ENCODE peak calls at places on chromosomes 5 and 9, in eight cellular contexts. N, X, A, K, L, U, C and I are unnamed samples. For H3K36me3, the result is how much of the 10 kb centered on the place peaks cover.

GRCh38 chr5:149702953-149703646 is 27.0 kb upstream of the PPARGC1B start:
- DNase-seq in N (no peak), X (no peak), A (no peak), K (no peak), L (no peak), U (no peak), C (no peak), I (peak)

GRCh38 chr5:179284751-179285191 is 60.5 kb downstream of the ADAMTS2 start:
- DNase-seq in N (no peak), X (no peak), A (no peak), K (no peak), L (no peak), U (no peak), C (peak), I (no peak)

GRCh38 chr5:96961053-96961452 is 25.2 kb downstream of the LNPEP start:
- DNase-seq in N (no peak), X (no peak), A (no peak), K (no peak), L (peak), U (no peak), C (no peak), I (no peak)

GRCh38 chr5:151896041-151896691 is 28.5 kb downstream of the GLRA1 start:
- DNase-seq in N (no peak), X (peak), A (peak), K (peak), L (no peak), U (no peak), C (no peak), I (no peak)

GRCh38 chr9:126805546-126806262 is 864 bp downstream of the ZBTB43 start:
- DNase-seq in N (no peak), X (no peak), A (peak), K (peak), L (peak), U (peak), C (no peak), I (peak)

GRCh38 chr9:116589392-116590354 is 97.4 kb upstream of the TRIM32 start:
- DNase-seq in N (peak), X (peak), A (peak), K (peak), L (peak), U (peak), C (no peak), I (no peak)

GRCh38 chr9:29068461-29068860 is 1495.2 kb upstream of the C9orf72 start:
- DNase-seq in N (no peak), X (no peak), A (no peak), K (no peak), L (no peak), U (no peak), C (no peak), I (no peak)

GRCh38 chr5:179536676-179537075 is 13.7 kb upstream of the RUFY1 start:
- DNase-seq in N (no peak), X (no peak), A (no peak), K (no peak), L (no peak), U (no peak), C (no peak), I (no peak)

GRCh38 chr9:21031091-21031817 is at the start of gene HACD4:
- DNase-seq in N (no peak), X (no peak), A (peak), K (peak), L (no peak), U (peak), C (peak), I (peak)

DNA sequence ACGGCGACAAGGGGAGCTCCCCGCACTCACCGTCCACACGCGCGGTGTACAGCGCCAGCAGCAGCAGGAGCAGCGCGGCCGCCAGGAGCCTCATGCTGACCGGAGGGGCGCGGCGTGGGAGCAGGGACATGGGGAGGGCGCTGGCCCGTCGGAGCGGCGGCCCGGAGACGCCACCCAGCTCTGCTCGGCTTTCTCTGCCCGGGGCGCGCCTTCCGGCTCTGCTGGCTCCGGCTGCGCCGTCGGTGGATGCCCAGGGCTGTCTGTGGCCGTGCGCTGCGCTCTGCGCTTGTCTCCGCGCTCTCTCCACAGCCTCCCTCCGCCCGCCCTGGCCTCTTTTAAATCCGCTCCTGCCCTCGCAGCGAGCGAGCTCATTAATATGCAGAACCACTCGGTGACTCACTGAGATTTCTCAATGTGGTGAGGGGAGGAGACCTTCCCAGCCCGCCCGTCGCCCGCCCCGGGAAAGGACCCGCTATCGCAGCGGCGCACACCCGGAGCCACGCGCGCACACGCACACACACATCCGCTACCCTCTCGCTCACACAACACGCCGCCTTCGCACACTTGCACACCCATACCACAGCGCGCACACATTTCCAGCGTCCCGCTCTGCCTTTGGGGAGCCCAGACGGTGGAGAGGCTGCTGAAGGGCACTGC is at the start of gene CXCL14:
- DNase-seq in N (peak), X (no peak), A (peak), K (peak), L (no peak), U (peak), C (no peak), I (peak)
- H3K36me3 ChIP-seq in N (under half), X (under half), A (under half), K (under half), L (under half), U (under half), C (under half), I (under half)

GRCh38 chr9:2199999-2200796 is 185.1 kb downstream of the SMARCA2 start:
- DNase-seq in N (peak), X (no peak), A (no peak), K (peak), L (no peak), U (no peak), C (no peak), I (no peak)

GRCh38 chr9:2198956-2199635 is 183.9 kb downstream of the SMARCA2 start:
- DNase-seq in N (no peak), X (no peak), A (no peak), K (no peak), L (no peak), U (no peak), C (no peak), I (no peak)

GRCh38 chr9:2193565-2193964 is 178.4 kb downstream of the SMARCA2 start:
- DNase-seq in N (no peak), X (no peak), A (no peak), K (no peak), L (no peak), U (no peak), C (no peak), I (no peak)

GRCh38 chr9:2192356-2192979 is 177.3 kb downstream of the SMARCA2 start:
- DNase-seq in N (no peak), X (no peak), A (no peak), K (no peak), L (no peak), U (no peak), C (no peak), I (no peak)

DNA sequence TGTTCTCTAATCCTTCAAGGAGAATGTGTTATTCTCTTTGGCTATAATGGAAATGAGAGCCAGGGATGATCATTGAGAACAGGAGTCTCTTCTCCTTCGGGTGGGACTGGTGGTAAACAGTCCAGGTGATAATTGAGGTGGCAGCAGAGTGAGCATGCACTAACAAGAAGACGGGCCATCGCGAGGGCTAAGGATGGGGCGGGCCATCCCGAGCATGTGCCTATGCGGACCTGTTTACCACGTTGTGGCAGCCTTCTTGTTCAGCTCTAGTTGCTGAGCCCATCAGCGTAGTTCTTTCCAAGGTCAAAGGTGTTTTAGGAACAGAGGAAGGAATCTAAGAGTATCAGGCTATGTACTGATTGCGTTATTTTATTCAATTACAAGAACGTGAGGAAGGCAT is 180.1 kb downstream of the SMARCA2 start:
- DNase-seq in N (no peak), X (no peak), A (no peak), K (no peak), L (no peak), U (no peak), C (no peak), I (no peak)
- H3K36me3 ChIP-seq in N (under half), X (under half), A (under half), K (under half), L (under half), U (under half), C (under half), I (under half)

GRCh38 chr5:157212307-157212706 is 31.7 kb downstream of the ITK start:
- DNase-seq in N (no peak), X (no peak), A (no peak), K (no peak), L (no peak), U (no peak), C (no peak), I (no peak)

GRCh38 chr5:157215143-157215825 is 34.6 kb downstream of the ITK start:
- DNase-seq in N (no peak), X (no peak), A (no peak), K (no peak), L (no peak), U (no peak), C (no peak), I (no peak)

GRCh38 chr5:157215826-157216167 is 35.2 kb downstream of the ITK start:
- DNase-seq in N (no peak), X (no peak), A (no peak), K (peak), L (no peak), U (no peak), C (no peak), I (no peak)

GRCh38 chr5:157213527-157214243 is 33.0 kb downstream of the ITK start:
- DNase-seq in N (no peak), X (no peak), A (no peak), K (no peak), L (no peak), U (no peak), C (no peak), I (no peak)

GRCh38 chr5:157214399-157214798 is 33.8 kb downstream of the ITK start:
- DNase-seq in N (no peak), X (no peak), A (no peak), K (no peak), L (no peak), U (no peak), C (no peak), I (no peak)
- H3K36me3 ChIP-seq in N (under half), X (under half), A (under half), K (under half), L (under half), U (under half), C (under half), I (under half)

DNA sequence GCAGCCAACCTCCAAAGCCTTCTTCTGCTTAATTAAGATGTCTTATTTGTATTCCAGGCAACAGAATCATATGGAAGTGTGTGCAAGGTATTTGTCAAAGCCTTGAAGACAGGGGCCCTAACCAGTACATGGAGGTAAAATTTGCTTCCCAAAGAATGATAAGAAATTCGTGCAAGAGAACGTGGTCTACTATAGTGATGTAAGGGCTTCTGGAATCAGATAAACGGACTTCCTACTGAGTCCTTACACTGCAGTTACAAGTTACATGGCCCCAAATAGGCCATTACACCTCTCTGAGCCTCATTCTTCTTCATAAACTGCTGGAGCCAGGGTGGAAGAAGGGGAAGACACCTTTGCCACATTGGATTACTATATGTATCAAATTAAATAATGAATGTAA is 15.9 kb upstream of the ISOC1 start:
- DNase-seq in N (no peak), X (no peak), A (no peak), K (no peak), L (no peak), U (no peak), C (no peak), I (no peak)
- H3K36me3 ChIP-seq in N (under half), X (under half), A (under half), K (under half), L (under half), U (under half), C (under half), I (under half)